ENCODE peak calls at places on chromosomes 16 and 17, in nine cellular contexts. C is HFFc6, S is H9, T is epithelial cell of proximal tubule, D is mesendoderm, Q is NCI-H774, E is HT-29, O is NCI-H2171 treated with DMSO at 0.1 percent for 48 hours, A is AG09319. V is an unnamed sample.

GRCh38 chr17:77366558-77367245 is 225.9 kb downstream of the SEC14L1 start:
- DNase-seq in A (no peak), O (peak), S (no peak), Q (peak), D (no peak), T (no peak), E (no peak), C (no peak), V (no peak)

GRCh38 chr17:4487820-4488716 is 10.6 kb upstream of the SPNS2 start:
- DNase-seq in T (no peak), Q (no peak), O (peak), E (no peak), A (no peak), C (no peak), S (no peak), D (no peak), V (no peak)

GRCh38 chr16:86373502-86373901 is 136.8 kb upstream of the FOXF1 start:
- DNase-seq in S (no peak), D (no peak), C (no peak), O (no peak), E (no peak), Q (no peak), A (no peak), T (no peak), V (no peak)

GRCh38 chr16:85963746-85964370 is 64.9 kb downstream of the IRF8 start:
- DNase-seq in A (no peak), Q (no peak), O (peak), S (no peak), C (no peak), E (no peak), D (no peak), T (no peak), V (no peak)

GRCh38 chr16:49312389-49312990 is 30.9 kb upstream of the CBLN1 start:
- DNase-seq in T (no peak), Q (no peak), D (no peak), C (no peak), A (no peak), S (no peak), E (no peak), O (no peak), V (no peak)

GRCh38 chr17:11330871-11331270 is 89.9 kb downstream of the SHISA6 start:
- DNase-seq in E (no peak), C (no peak), D (peak), S (peak), O (no peak), Q (no peak), T (no peak), A (no peak), V (peak)

GRCh38 chr16:14088155-14088753 is 17.1 kb downstream of the MRTFB start:
- DNase-seq in C (no peak), O (no peak), D (no peak), A (no peak), S (no peak), E (no peak), Q (peak), T (no peak), V (no peak)

GRCh38 chr17:14616508-14616907 is 315.6 kb downstream of the HS3ST3B1 start:
- DNase-seq in T (no peak), A (no peak), D (no peak), O (no peak), C (no peak), S (no peak), Q (no peak), E (no peak), V (no peak)

GRCh38 chr17:18219016-18219415 is 6.4 kb upstream of the LLGL1 start:
- DNase-seq in O (no peak), Q (no peak), E (no peak), S (no peak), D (no peak), A (no peak), T (no peak), C (peak), V (no peak)

GRCh38 chr16:89123001-89123830 is 29.6 kb downstream of the ACSF3 start:
- DNase-seq in D (no peak), T (no peak), E (no peak), Q (no peak), A (no peak), O (peak), S (no peak), C (no peak), V (no peak)

GRCh38 chr16:67723151-67723915 is 4.2 kb upstream of the GFOD2 start:
- DNase-seq in C (peak), A (no peak), Q (no peak), D (peak), T (peak), S (no peak), E (no peak), O (no peak), V (no peak)

GRCh38 chr16:77290451-77291110 is 91.4 kb downstream of the SYCE1L start:
- DNase-seq in C (no peak), S (no peak), T (no peak), E (no peak), A (no peak), O (no peak), Q (peak), D (no peak), V (no peak)

GRCh38 chr17:68356520-68356919 is 65.2 kb downstream of the ARSG start:
- DNase-seq in O (no peak), A (no peak), T (no peak), Q (no peak), S (no peak), E (no peak), D (no peak), C (no peak), V (no peak)

GRCh38 chr17:69539781-69540319 is 125.4 kb downstream of the MAP2K6 start:
- DNase-seq in S (no peak), D (no peak), A (peak), C (peak), E (peak), O (no peak), T (no peak), Q (peak), V (peak)

GRCh38 chr16:8923199-8923598 is 40.5 kb downstream of the USP7 start:
- DNase-seq in Q (no peak), O (no peak), S (no peak), D (no peak), T (no peak), E (no peak), C (no peak), A (no peak), V (no peak)

GRCh38 chr17:77425791-77426641 is 285.2 kb downstream of the SEC14L1 start:
- DNase-seq in Q (no peak), S (peak), E (no peak), C (peak), O (no peak), D (peak), T (peak), A (no peak), V (no peak)

GRCh38 chr17:12113156-12113555 is 92.5 kb downstream of the MAP2K4 start:
- DNase-seq in T (no peak), D (no peak), C (no peak), O (no peak), Q (no peak), E (no peak), A (no peak), S (no peak), V (no peak)

GRCh38 chr16:23206986-23207385 is 24.4 kb downstream of the SCNN1G start:
- DNase-seq in A (no peak), C (no peak), D (no peak), O (no peak), T (no peak), Q (peak), E (no peak), S (no peak), V (no peak)

GRCh38 chr17:2709173-2709661 is 2.3 kb downstream of the CLUH start:
- DNase-seq in D (no peak), C (no peak), O (no peak), Q (no peak), E (peak), S (no peak), T (no peak), A (no peak), V (no peak)

GRCh38 chr16:81003610-81004460 is 2.9 kb downstream of the CMC2 start:
- DNase-seq in D (no peak), E (no peak), C (no peak), Q (no peak), T (no peak), S (no peak), A (no peak), O (no peak), V (no peak)

GRCh38 chr16:70432800-70433455 is 6.0 kb downstream of the ST3GAL2 start:
- DNase-seq in Q (no peak), C (no peak), D (no peak), A (no peak), E (peak), T (no peak), S (no peak), O (peak), V (no peak)

GRCh38 chr16:58098207-58099096 is 30.7 kb downstream of the CFAP20 start:
- DNase-seq in E (no peak), Q (no peak), S (no peak), C (peak), A (no peak), T (no peak), O (no peak), D (peak), V (no peak)

GRCh38 chr17:69608808-69609494 is 194.5 kb downstream of the MAP2K6 start:
- DNase-seq in S (no peak), D (no peak), A (peak), C (peak), O (peak), T (peak), Q (no peak), E (no peak), V (no peak)

GRCh38 chr17:7673239-7673638 is 14.1 kb downstream of the TP53 start:
- DNase-seq in D (peak), A (no peak), T (no peak), S (peak), E (peak), C (peak), O (no peak), Q (no peak), V (no peak)

GRCh38 chr17:57944796-57945362 is 10.3 kb downstream of the CUEDC1 start:
- DNase-seq in O (no peak), T (no peak), E (no peak), S (no peak), A (no peak), D (no peak), Q (no peak), C (peak), V (no peak)

GRCh38 chr16:89918453-89919347 is at the start of gene MC1R:
- DNase-seq in E (peak), Q (no peak), C (no peak), T (no peak), O (peak), S (peak), A (no peak), D (peak), V (no peak)

GRCh38 chr16:2244926-2245795 is 6.2 kb downstream of the ECI1 start:
- DNase-seq in Q (no peak), S (no peak), A (no peak), O (no peak), C (no peak), E (no peak), D (no peak), T (no peak), V (no peak)

GRCh38 chr16:85969591-85969990 is 70.6 kb downstream of the IRF8 start:
- DNase-seq in T (no peak), D (peak), C (no peak), E (no peak), O (no peak), A (no peak), Q (no peak), S (no peak), V (no peak)

GRCh38 chr17:41415833-41416335 is 8.5 kb downstream of the KRT37 start:
- DNase-seq in A (peak), O (no peak), E (no peak), C (peak), Q (no peak), S (no peak), T (peak), D (peak), V (no peak)

GRCh38 chr17:3935140-3935542 is 18.9 kb upstream of the P2RX1 start:
- DNase-seq in D (peak), C (peak), A (no peak), O (peak), Q (no peak), E (peak), S (peak), T (no peak), V (no peak)

GRCh38 chr17:12034538-12034937 is 13.9 kb downstream of the MAP2K4 start:
- DNase-seq in T (no peak), D (no peak), C (no peak), Q (no peak), O (no peak), E (no peak), A (no peak), S (no peak), V (no peak)

GRCh38 chr17:73956595-73957465 is 246.6 kb upstream of the RPL38 start:
- DNase-seq in E (peak), S (peak), A (no peak), D (peak), O (no peak), Q (peak), C (no peak), T (no peak), V (no peak)

GRCh38 chr16:57998484-57998883 is 2.0 kb downstream of the ZNF319 start:
- DNase-seq in A (no peak), S (peak), Q (no peak), T (no peak), E (no peak), O (no peak), C (no peak), D (peak), V (no peak)

GRCh38 chr17:28926786-28927185 is 23.9 kb upstream of the DHRS13 start:
- DNase-seq in S (no peak), O (no peak), C (no peak), D (no peak), A (no peak), Q (no peak), E (no peak), T (no peak), V (no peak)

GRCh38 chr17:77235370-77236080 is 94.8 kb downstream of the SEC14L1 start:
- DNase-seq in A (peak), D (no peak), S (no peak), E (no peak), C (peak), T (no peak), O (no peak), Q (no peak), V (peak)

GRCh38 chr17:54282886-54283285 is 460.2 kb downstream of the KIF2B start:
- DNase-seq in D (no peak), E (no peak), A (no peak), T (no peak), C (no peak), Q (no peak), S (no peak), O (no peak), V (no peak)

GRCh38 chr17:74355065-74355464 is 6.6 kb downstream of the BTBD17 start:
- DNase-seq in Q (no peak), E (no peak), S (no peak), C (no peak), T (no peak), A (no peak), O (no peak), D (no peak), V (no peak)

GRCh38 chr16:81694494-81695285 is 84.4 kb upstream of the PLCG2 start:
- DNase-seq in O (no peak), A (no peak), E (no peak), Q (no peak), C (no peak), T (no peak), S (no peak), D (no peak), V (no peak)

V was measured in smooth muscle cell of the brain vasculature.